ENCODE peak calls at places on chromosomes 7 and 10, in ten cellular contexts. I is cardiac muscle cell, S is PC-3, X is right lobe of liver, E is psoas muscle, H is ovary, C is IMR-90, T is bronchial epithelial cell, B is Panc1, N is astrocyte. D is an unnamed sample. For H3K27me3, the result is how much of the 10 kb centered on the place peaks cover.

GRCh38 chr10:122847782-122848604 is 2.3 kb upstream of the CUZD1 start:
- DNase-seq in I (no peak), S (no peak), X (no peak), E (no peak), H (no peak), C (peak), T (no peak), B (no peak), N (no peak), D (no peak)

GRCh38 chr10:128865398-128865797 is 601.6 kb upstream of the MGMT start:
- DNase-seq in I (no peak), S (no peak), X (no peak), E (no peak), H (no peak), C (no peak), T (no peak), B (no peak), N (no peak), D (no peak)

GRCh38 chr7:157474685-157475084 is 137.9 kb downstream of the DNAJB6 start:
- DNase-seq in I (peak), S (peak), X (no peak), E (no peak), H (no peak), C (no peak), T (no peak), B (no peak), N (no peak), D (no peak)

GRCh38 chr7:77383333-77383740 is 32.8 kb downstream of the GSAP start:
- DNase-seq in I (peak), S (peak), X (no peak), E (no peak), H (no peak), C (peak), T (peak), B (no peak), N (peak), D (no peak)

GRCh38 chr10:117511601-117512390 is 30.8 kb upstream of the EMX2 start:
- DNase-seq in I (no peak), S (no peak), X (no peak), E (no peak), H (no peak), C (no peak), T (no peak), B (no peak), N (no peak), D (no peak)

GRCh38 chr7:20786779-20787651 is at the start of gene SP8:
- DNase-seq in I (no peak), S (no peak), X (peak), E (no peak), H (no peak), C (peak), T (peak), B (no peak), N (no peak), D (no peak)

GRCh38 chr7:43454936-43455518 is 127.9 kb upstream of the STK17A start:
- DNase-seq in I (peak), S (peak), X (no peak), E (no peak), H (no peak), C (peak), T (peak), B (no peak), N (peak), D (peak)

GRCh38 chr7:118104812-118105441 is 79.0 kb upstream of the LSM8 start:
- DNase-seq in I (peak), S (peak), X (no peak), E (no peak), H (no peak), C (peak), T (peak), B (no peak), N (peak), D (peak)

GRCh38 chr7:137984181-137985041 is 17.5 kb downstream of the CREB3L2 start:
- DNase-seq in I (no peak), S (no peak), X (no peak), E (no peak), H (no peak), C (no peak), T (no peak), B (no peak), N (no peak), D (no peak)

DNA sequence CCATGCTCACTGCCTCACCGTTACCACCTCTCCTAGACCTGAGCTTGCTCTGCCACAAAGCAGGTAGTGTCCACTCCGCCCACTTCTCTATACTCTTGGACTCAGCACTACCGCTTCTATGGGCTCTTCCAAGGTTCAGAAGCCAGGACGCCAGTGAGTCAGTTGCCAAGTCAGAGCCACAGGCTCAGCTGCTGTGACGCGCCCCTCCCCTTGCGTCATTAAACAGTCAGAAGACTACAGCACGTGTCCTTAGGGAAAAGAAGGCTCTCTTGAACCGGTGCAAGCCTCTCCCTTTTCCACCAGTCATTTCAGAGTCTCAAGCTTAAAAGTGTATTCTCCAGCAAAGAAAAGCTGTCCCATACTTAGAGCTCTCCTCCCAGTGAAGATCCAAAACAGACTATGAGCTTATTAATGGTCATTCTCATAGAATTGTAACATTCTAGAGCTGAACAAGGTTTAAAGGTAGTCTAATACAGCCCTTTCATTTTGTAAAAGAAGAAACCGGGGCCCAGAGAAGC is 41.0 kb upstream of the MET start:
- DNase-seq in I (peak), S (peak), X (peak), E (peak), H (no peak), C (peak), T (peak), B (peak), N (peak), D (peak)
- H3K4me3 ChIP-seq in I (no peak), S (no peak), X (no peak), E (peak), H (no peak), C (no peak), T (no peak), B (peak), N (no peak), D (no peak)

GRCh38 chr7:143389316-143390097 is 8.4 kb downstream of the ZYX start:
- DNase-seq in I (peak), S (no peak), X (no peak), E (no peak), H (no peak), C (no peak), T (no peak), B (no peak), N (no peak), D (no peak)
- H3K27me3 ChIP-seq in I (under half), S (under half), X (under half), E (under half), H (under half), C (under half), T (under half), B (under half), N (under half), D (under half)

DNA sequence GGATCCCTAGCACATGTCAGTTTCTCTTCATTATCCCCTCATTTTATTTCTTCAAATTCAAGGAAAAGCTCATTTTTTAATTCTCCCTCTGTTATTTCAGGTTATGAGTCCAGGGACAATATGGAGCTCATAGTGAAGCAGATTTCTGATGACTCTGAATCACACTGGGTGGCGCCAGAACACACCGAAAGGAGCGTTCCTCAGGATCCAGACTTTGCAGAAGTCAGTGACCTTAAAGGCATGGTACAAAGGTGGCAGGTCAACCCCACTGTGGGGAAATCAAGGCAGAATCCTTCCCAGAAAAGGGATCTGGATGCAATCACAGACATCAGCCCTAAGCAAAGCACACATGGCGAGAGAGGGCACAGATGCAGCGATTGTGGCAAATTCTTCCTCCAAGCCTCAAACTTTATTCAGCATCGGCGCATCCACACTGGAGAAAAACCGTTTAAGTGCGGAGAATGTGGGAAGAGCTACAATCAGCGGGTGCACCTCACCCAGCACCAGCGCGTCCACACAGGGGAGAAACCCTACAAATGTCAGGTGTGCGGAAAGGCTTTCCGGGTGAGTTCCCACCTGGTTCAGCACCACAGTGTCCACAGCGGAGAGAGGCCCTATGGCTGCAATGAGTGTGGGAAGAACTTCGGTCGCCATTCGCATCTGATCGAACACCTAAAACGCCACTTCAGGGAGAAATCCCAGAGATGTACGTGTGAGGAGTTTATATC is 21.4 kb downstream of the ZKSCAN5 start:
- DNase-seq in I (no peak), S (peak), X (no peak), E (no peak), H (no peak), C (no peak), T (peak), B (no peak), N (no peak), D (no peak)
- TF ChIP-seq CTCF in I (peak), S (peak), X (no peak), E (no peak), H (no peak), C (peak), T (peak), B (no peak), N (peak), D (no peak)

GRCh38 chr7:100538348-100538653 is 702 bp upstream of the AGFG2 start:
- DNase-seq in I (no peak), S (no peak), X (no peak), E (no peak), H (no peak), C (no peak), T (no peak), B (no peak), N (no peak), D (no peak)
- H3K4me3 ChIP-seq in I (peak), S (peak), X (peak), E (peak), H (no peak), C (peak), T (peak), B (peak), N (peak), D (peak)

GRCh38 chr10:93075369-93076221 is 1.9 kb downstream of the CYP26A1 start:
- DNase-seq in I (no peak), S (no peak), X (no peak), E (no peak), H (no peak), C (no peak), T (no peak), B (no peak), N (no peak), D (no peak)
- H3K27me3 ChIP-seq in I (half or more), S (under half), X (under half), E (under half), H (under half), C (half or more), T (under half), B (under half), N (half or more), D (half or more)

GRCh38 chr7:158479021-158479679 is 108.5 kb downstream of the PTPRN2 start:
- DNase-seq in I (no peak), S (no peak), X (no peak), E (no peak), H (no peak), C (no peak), T (no peak), B (no peak), N (no peak), D (no peak)
- TF ChIP-seq CTCF in I (no peak), S (no peak), X (no peak), E (no peak), H (no peak), C (no peak), T (no peak), B (no peak), N (no peak), D (no peak)